ENCODE peak calls at places on chromosomes 7 and 10, in four cellular contexts. R, Q, D and W are unnamed samples.

GRCh38 chr10:86083206-86083605 is 283.4 kb downstream of the GRID1 start:
- DNase-seq in R (no peak), Q (no peak), D (no peak), W (no peak)

GRCh38 chr7:4694653-4695335 is 12.7 kb downstream of the FOXK1 start:
- DNase-seq in R (peak; percentile 94), Q (no peak), D (peak; percentile 53), W (no peak)

GRCh38 chr10:26647602-26648244 is 49.8 kb upstream of the PDSS1 start:
- DNase-seq in R (no peak), Q (no peak), D (no peak), W (no peak)

GRCh38 chr10:63466168-63466935 is 575 bp upstream of the JMJD1C start:
- DNase-seq in R (peak; percentile 65), Q (peak; percentile 62), D (peak; percentile 56), W (peak; percentile 67)

GRCh38 chr10:132884691-132885271 is 57.6 kb downstream of the CFAP46 start:
- DNase-seq in R (no peak), Q (no peak), D (no peak), W (peak; percentile 1)

GRCh38 chr10:58782876-58783859 is 270.5 kb downstream of the BICC1 start:
- DNase-seq in R (no peak), Q (no peak), D (no peak), W (peak; percentile 16)

GRCh38 chr10:69088801-69089501 is 1.0 kb downstream of the SRGN start:
- DNase-seq in R (no peak), Q (no peak), D (no peak), W (no peak)

GRCh38 chr7:47119408-47119807 is 462.5 kb downstream of the TNS3 start:
- DNase-seq in R (no peak), Q (no peak), D (no peak), W (no peak)

GRCh38 chr7:80533287-80533686 is 21.4 kb upstream of the GNAT3 start:
- DNase-seq in R (no peak), Q (no peak), D (no peak), W (no peak)

GRCh38 chr10:93481213-93481930 is 762 bp downstream of the MYOF start:
- DNase-seq in R (no peak), Q (no peak), D (no peak), W (no peak)

GRCh38 chr10:110425684-110426293 is 71.9 kb upstream of the DUSP5 start:
- DNase-seq in R (peak; percentile 15), Q (no peak), D (peak; percentile 47), W (no peak)

GRCh38 chr10:58740620-58741369 is 228.1 kb downstream of the BICC1 start:
- DNase-seq in R (no peak), Q (no peak), D (no peak), W (no peak)

DNA sequence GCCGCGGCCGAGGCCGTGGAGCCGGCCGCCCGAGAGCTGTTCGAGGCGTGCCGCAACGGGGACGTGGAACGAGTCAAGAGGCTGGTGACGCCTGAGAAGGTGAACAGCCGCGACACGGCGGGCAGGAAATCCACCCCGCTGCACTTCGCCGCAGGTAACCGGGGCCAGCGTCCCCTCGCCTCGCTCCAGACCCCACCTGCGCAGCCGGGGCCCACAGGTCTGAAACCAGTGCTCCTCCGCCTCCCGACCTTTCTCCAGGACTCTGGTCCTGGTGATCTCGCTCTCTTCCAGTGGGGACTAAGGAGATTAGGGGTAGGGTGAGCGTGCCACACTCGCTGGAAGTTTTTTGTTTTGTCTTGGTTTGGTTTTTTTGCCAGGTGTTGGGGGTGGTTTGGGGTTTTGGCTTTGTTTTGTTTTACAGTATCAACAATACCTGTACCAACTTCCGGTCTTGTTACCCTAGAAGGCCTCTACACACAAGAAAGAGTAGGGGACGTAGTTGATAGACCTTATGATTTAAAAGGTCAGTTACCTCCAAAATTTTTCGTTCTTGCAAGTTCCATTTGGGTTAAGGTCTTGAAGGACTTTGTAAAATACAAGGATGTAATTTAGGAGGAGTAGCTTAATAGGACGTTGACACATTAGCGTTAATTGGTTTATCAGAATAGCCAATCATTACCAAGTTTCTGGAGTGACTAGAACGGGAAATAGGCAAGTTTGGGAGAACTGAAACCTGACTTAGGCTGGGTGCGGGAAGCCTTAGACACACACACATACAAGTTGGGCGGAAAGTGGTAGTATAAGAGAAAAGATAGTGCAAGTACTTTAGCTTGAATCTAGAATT is 732 bp downstream of the TNKS2 start:
- DNase-seq in R (peak; percentile 49), Q (peak; percentile 53), D (peak; percentile 16), W (peak; percentile 46)
- H3K4me1 ChIP-seq in R (peaks cover 38% of the 10 kb centered on the region), Q (peaks cover 2% of the 10 kb centered on the region), D (peaks cover 16% of the 10 kb centered on the region), W (peaks cover 34% of the 10 kb centered on the region)

GRCh38 chr7:50302486-50303081 is 1.9 kb upstream of the IKZF1 start:
- DNase-seq in R (no peak), Q (peak; percentile 43), D (no peak), W (no peak)
- TF ChIP-seq CTCF in R (no peak), Q (no peak), D (no peak), W (no peak)

DNA sequence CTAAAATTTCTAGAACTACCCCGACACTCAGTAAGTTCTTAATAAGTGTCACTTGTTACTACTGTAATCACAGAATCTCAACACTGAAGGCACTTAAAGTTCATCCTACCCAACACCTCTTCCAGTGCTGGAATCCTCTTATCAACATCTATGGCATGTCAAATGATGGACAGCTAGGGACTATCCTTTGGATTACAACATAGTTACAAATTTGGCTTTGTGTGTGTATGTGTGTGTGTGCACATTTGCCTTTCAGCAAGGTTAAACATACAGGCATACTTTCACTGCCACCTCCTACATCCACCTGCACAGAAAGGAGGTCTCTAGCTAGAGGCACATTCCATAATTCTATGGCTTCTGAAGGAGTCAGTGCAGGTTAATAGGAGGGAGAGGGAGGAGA is 25.8 kb downstream of the PTTG1IP2 start:
- DNase-seq in R (no peak), Q (no peak), D (no peak), W (no peak)
- H3K27ac ChIP-seq in R (no peak overlapping the region), Q (no peak overlapping the region), D (no peak overlapping the region), W (no peak overlapping the region)

DNA sequence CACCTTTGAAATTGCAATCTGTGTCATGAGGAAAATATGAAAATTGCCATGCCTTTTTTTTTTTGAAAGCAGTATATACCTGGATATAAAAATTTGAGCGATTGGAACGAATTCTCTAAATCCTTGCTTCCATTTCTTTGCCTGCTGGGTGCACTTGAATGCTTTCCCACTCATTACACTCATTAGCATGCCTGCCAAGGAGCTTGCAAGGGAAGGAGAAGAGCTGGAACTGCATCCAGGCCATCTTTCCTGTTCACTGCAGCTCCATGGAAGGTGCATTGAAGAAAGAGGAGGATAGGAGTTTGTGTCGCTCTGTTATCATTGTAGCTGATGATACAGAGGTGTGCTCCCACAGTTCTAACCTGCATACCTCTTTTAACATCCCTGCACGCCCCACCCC is 102.4 kb upstream of the GJD4 start:
- DNase-seq in R (no peak), Q (no peak), D (no peak), W (no peak)
- H3K4me1 ChIP-seq in R (no peaks in the 10 kb centered on the region), Q (peaks cover 8% of the 10 kb centered on the region), D (no peaks in the 10 kb centered on the region), W (no peaks in the 10 kb centered on the region)

DNA sequence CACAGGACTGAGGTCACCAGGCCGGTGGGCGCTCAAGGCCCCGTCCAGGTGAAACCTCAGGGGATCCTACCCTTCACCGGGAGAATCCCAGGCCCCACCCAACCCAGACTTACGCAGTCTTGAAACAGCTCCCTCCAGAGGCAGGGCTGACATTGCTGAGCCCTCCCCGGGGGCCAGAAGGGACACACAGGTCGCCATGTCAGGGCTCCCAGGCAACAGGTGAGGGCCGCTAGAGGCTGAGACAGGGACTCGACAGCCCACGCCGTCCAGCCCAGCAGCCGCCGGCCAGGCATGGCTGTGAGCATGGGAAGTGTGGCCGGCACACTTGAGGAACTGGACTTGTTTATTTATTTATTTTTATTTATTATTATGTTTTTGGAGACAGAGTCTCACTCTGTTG is 10.3 kb downstream of the MICALL2 start:
- DNase-seq in R (no peak), Q (no peak), D (no peak), W (no peak)
- TF ChIP-seq CTCF in R (no peak), Q (peak; percentile 41), D (no peak), W (no peak)

GRCh38 chr10:31621733-31622132 is 302.7 kb downstream of the ZEB1 start:
- DNase-seq in R (no peak), Q (peak; percentile 18), D (no peak), W (no peak)
- H3K27ac ChIP-seq in R (no peak overlapping the region), Q (no peak overlapping the region), D (no peak overlapping the region), W (no peak overlapping the region)

DNA sequence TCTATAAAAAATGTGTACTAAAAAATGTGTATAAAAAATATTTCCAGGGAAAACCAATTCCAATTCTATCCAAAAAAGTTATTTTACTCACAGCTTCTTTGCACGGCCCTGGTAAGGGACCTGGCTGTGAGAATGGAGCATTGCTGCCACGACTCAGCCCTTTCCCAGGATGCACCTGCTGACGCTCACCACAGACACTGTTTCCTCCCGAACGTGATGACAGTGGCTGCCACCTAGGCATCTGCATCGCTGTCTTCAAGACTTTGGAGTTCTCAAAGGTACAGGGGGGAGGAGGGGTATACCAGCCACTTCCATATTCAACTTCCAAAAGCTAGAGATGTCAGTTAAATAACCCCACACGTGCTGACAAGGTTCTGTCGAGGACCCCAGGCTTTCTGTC is 23.9 kb upstream of the PTPRN2 start:
- DNase-seq in R (no peak), Q (no peak), D (no peak), W (no peak)
- H3K4me1 ChIP-seq in R (no peaks in the 10 kb centered on the region), Q (no peaks in the 10 kb centered on the region), D (no peaks in the 10 kb centered on the region), W (no peaks in the 10 kb centered on the region)

DNA sequence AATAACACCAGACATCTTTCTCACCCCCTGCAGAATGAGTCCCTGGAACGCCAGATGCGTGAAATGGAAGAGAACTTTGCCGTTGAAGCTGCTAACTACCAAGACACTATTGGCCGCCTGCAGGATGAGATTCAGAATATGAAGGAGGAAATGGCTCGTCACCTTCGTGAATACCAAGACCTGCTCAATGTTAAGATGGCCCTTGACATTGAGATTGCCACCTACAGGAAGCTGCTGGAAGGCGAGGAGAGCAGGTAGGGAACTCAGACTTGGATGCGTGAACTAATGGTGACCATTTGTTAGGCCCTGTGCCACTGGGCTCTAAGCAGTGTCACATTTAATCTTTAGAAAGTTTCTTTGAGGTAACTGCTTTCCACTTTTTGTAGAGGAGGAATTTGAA is 7.1 kb downstream of the VIM start:
- DNase-seq in R (no peak), Q (peak; percentile 48), D (no peak), W (no peak)
- TF ChIP-seq CTCF in R (no peak), Q (peak; percentile 46), D (no peak), W (no peak)